ENCODE peak calls at places on chromosomes 16 and 17, in eight cellular contexts. U is A549, G is mesendoderm, L is C1 segment of cervical spinal cord, O is progenitor cell of endocrine pancreas, I is HCEC 1CT, T is LoVo, P is cerebellar nuclear complex. R is an unnamed sample.

GRCh38 chr16:65318138-65318537 is 196.3 kb upstream of the CDH11 start:
- DNase-seq in G (peak; percentile 92), L (no peak), T (no peak), I (no peak), O (no peak), P (no peak), U (no peak), R (no peak)

GRCh38 chr17:45218895-45219661 is 2.6 kb upstream of the FMNL1 start:
- DNase-seq in L (peak; percentile 49), P (peak; percentile 73), G (peak; percentile 82), O (peak; percentile 86), U (peak; percentile 85), I (peak; percentile 70), T (peak; percentile 83), R (peak; percentile 88)

GRCh38 chr17:75876190-75876937 is 2.0 kb downstream of the TRIM47 start:
- DNase-seq in T (no peak), O (no peak), U (peak; percentile 74), I (no peak), P (no peak), G (peak; percentile 74), L (no peak), R (peak; percentile 31)

GRCh38 chr16:50396770-50397525 is 28.2 kb upstream of the BRD7 start:
- DNase-seq in L (no peak), U (peak; percentile 38), G (peak; percentile 84), P (no peak), T (peak; percentile 88), O (no peak), I (peak; percentile 26), R (peak; percentile 73)

GRCh38 chr16:2150418-2151187 is 2.2 kb downstream of the RAB26 start:
- DNase-seq in O (no peak), T (peak; percentile 51), I (no peak), L (no peak), P (no peak), U (peak; percentile 66), G (peak; percentile 94), R (peak; percentile 48)

GRCh38 chr17:71849783-71850768 is 270.7 kb upstream of the SOX9 start:
- DNase-seq in L (no peak), T (no peak), P (no peak), I (no peak), O (no peak), U (no peak), G (no peak), R (no peak)

GRCh38 chr16:11400076-11400475 is 54.8 kb downstream of the RMI2 start:
- DNase-seq in I (no peak), P (no peak), T (no peak), O (no peak), L (no peak), G (no peak), U (no peak), R (no peak)

GRCh38 chr17:39792523-39793221 is 54.9 kb downstream of the GRB7 start:
- DNase-seq in I (no peak), G (no peak), U (no peak), P (no peak), L (no peak), O (no peak), T (no peak), R (no peak)

GRCh38 chr17:49589556-49589885 is 13.8 kb downstream of the NXPH3 start:
- DNase-seq in L (no peak), T (no peak), G (no peak), U (no peak), O (no peak), P (peak; percentile 62), I (no peak), R (no peak)

GRCh38 chr16:5010576-5011329 is 23.0 kb downstream of the NAGPA start:
- DNase-seq in G (no peak), P (no peak), O (no peak), T (no peak), L (no peak), U (no peak), I (no peak), R (no peak)

GRCh38 chr16:7345423-7345822 is 12.8 kb downstream of the RBFOX1 start:
- DNase-seq in P (no peak), I (no peak), O (no peak), G (no peak), U (no peak), L (no peak), T (no peak), R (no peak)

GRCh38 chr17:44187131-44187899 is 543 bp downstream of the TMUB2 start:
- DNase-seq in L (no peak), O (no peak), T (no peak), P (no peak), G (no peak), I (peak; percentile 16), U (no peak), R (no peak)

GRCh38 chr17:77610518-77610893 is 348.0 kb upstream of the TNRC6C start:
- DNase-seq in U (no peak), L (no peak), G (no peak), P (no peak), O (no peak), T (no peak), I (no peak), R (no peak)

GRCh38 chr17:40373999-40374398 is 9.5 kb upstream of the GJD3 start:
- DNase-seq in T (no peak), L (no peak), G (no peak), P (no peak), O (no peak), U (no peak), I (no peak), R (no peak)

GRCh38 chr17:28889996-28890395 is 7.5 kb downstream of the FLOT2 start:
- DNase-seq in U (no peak), L (no peak), G (no peak), I (no peak), P (no peak), O (no peak), T (no peak), R (no peak)

GRCh38 chr16:85845276-85845675 is 45.8 kb downstream of the COX4I1 start:
- DNase-seq in P (no peak), I (no peak), U (no peak), O (no peak), L (no peak), G (no peak), T (no peak), R (no peak)

GRCh38 chr16:62038225-62038624 is 2.0 kb upstream of the CDH8 start:
- DNase-seq in P (no peak), I (no peak), T (no peak), L (no peak), U (no peak), O (no peak), G (no peak), R (no peak)

GRCh38 chr17:50514936-50515702 is 6.9 kb downstream of the MYCBPAP start:
- DNase-seq in L (no peak), O (no peak), I (no peak), T (no peak), G (peak; percentile 36), P (no peak), U (no peak), R (peak; percentile 57)

GRCh38 chr16:48912360-48912759 is 302.4 kb upstream of the N4BP1 start:
- DNase-seq in I (no peak), U (no peak), P (no peak), T (no peak), G (peak; percentile 65), O (no peak), L (no peak), R (no peak)

GRCh38 chr17:76240461-76241204 is at the start of gene RNF157:
- DNase-seq in L (peak; percentile 75), T (peak; percentile 66), P (no peak), I (peak; percentile 13), G (peak; percentile 59), U (peak; percentile 81), O (peak; percentile 73), R (peak; percentile 75)

GRCh38 chr17:56810286-56810781 is 23.4 kb downstream of the C17orf67 start:
- DNase-seq in P (no peak), O (no peak), G (no peak), I (no peak), L (no peak), T (no peak), U (no peak), R (no peak)

GRCh38 chr17:28712037-28712704 is 483 bp upstream of the PROCA1 start:
- DNase-seq in U (no peak), L (no peak), G (peak; percentile 81), I (no peak), T (no peak), O (no peak), P (no peak), R (peak; percentile 17)

GRCh38 chr16:81335669-81336068 is 20.9 kb downstream of the GAN start:
- DNase-seq in T (no peak), O (no peak), P (no peak), G (no peak), U (no peak), I (no peak), L (no peak), R (no peak)

GRCh38 chr16:85173981-85174751 is 61.9 kb upstream of the CIBAR2 start:
- DNase-seq in U (peak; percentile 76), I (peak; percentile 86), G (peak; percentile 85), P (no peak), O (no peak), T (no peak), L (no peak), R (peak; percentile 83)

GRCh38 chr17:49183801-49184200 is 26.6 kb downstream of the GNGT2 start:
- DNase-seq in T (no peak), G (no peak), O (no peak), P (no peak), I (no peak), L (no peak), U (no peak), R (no peak)

GRCh38 chr17:42388381-42389134 is at the start of gene STAT3:
- DNase-seq in L (peak; percentile 100), P (peak; percentile 100), O (peak; percentile 100), U (peak; percentile 99), T (peak; percentile 99), G (peak; percentile 100), I (peak; percentile 100), R (peak; percentile 100)

GRCh38 chr17:2955931-2956582 is 107.3 kb downstream of the OR1D5 start:
- DNase-seq in T (no peak), L (no peak), G (no peak), U (no peak), I (no peak), P (no peak), O (no peak), R (no peak)

GRCh38 chr17:59406278-59406677 is 74.8 kb downstream of the YPEL2 start:
- DNase-seq in P (no peak), U (no peak), I (no peak), O (no peak), T (no peak), L (no peak), G (no peak), R (no peak)

GRCh38 chr16:47983999-47984580 is 171.7 kb downstream of the ABCC12 start:
- DNase-seq in L (no peak), P (no peak), T (no peak), O (no peak), U (no peak), I (no peak), G (no peak), R (no peak)

GRCh38 chr16:49869731-49870130 is 13.8 kb upstream of the ZNF423 start:
- DNase-seq in G (no peak), P (no peak), O (no peak), I (no peak), U (no peak), T (no peak), L (no peak), R (no peak)

GRCh38 chr17:48503747-48504146 is 27.1 kb downstream of the HOXB1 start:
- DNase-seq in L (no peak), P (no peak), I (no peak), T (no peak), U (no peak), O (no peak), G (peak; percentile 80), R (no peak)

GRCh38 chr16:49022351-49022963 is 259.2 kb downstream of the CBLN1 start:
- DNase-seq in I (no peak), U (no peak), L (no peak), G (no peak), T (no peak), P (no peak), O (no peak), R (no peak)

GRCh38 chr17:33262724-33263123 is 30.4 kb downstream of the ASIC2 start:
- DNase-seq in O (no peak), T (no peak), G (no peak), I (no peak), U (no peak), L (no peak), P (no peak), R (peak; percentile 8)

GRCh38 chr16:694187-694862 is 4.1 kb upstream of the WDR24 start:
- DNase-seq in L (no peak), T (no peak), I (no peak), G (no peak), U (no peak), P (no peak), O (no peak), R (no peak)